ENCODE peak calls at places on chromosomes 2 and 18, in nine cellular contexts. H is dorsolateral prefrontal cortex, X is MCF 10A, R is ovary, D is brain microvascular endothelial cell, L is GM23338, W is GM13977, U is neural crest cell, V is HL-60. C is an unnamed sample.

GRCh38 chr2:29000481-29000880 is 19.4 kb downstream of the TOGARAM2 start:
- DNase-seq in L (no peak), U (no peak), X (no peak), D (no peak), R (no peak), W (peak), H (peak), V (peak), C (peak)

GRCh38 chr2:3102915-3103569 is 274.6 kb downstream of the EIPR1 start:
- DNase-seq in D (no peak), R (no peak), W (peak), V (no peak), U (no peak), L (no peak), H (no peak), X (no peak), C (no peak)

GRCh38 chr2:202278944-202279343 is 13.4 kb downstream of the NOP58 start:
- DNase-seq in R (no peak), V (no peak), L (peak), X (peak), W (no peak), H (no peak), D (peak), U (no peak), C (no peak)

GRCh38 chr18:52588916-52589315 is 248.9 kb downstream of the DCC start:
- DNase-seq in R (no peak), W (no peak), H (no peak), V (no peak), X (no peak), L (no peak), D (no peak), U (no peak), C (no peak)

GRCh38 chr2:45390433-45390832 is 220.6 kb downstream of the SRBD1 start:
- DNase-seq in D (no peak), R (no peak), L (peak), U (no peak), W (no peak), V (no peak), H (no peak), X (no peak), C (no peak)

GRCh38 chr18:9720327-9720726 is 12.2 kb downstream of the RAB31 start:
- DNase-seq in R (no peak), W (no peak), U (no peak), H (no peak), L (peak), D (no peak), X (no peak), V (no peak), C (no peak)

GRCh38 chr2:126856403-126856802 is 42.3 kb upstream of the TEX51 start:
- DNase-seq in R (no peak), H (no peak), W (no peak), U (no peak), D (no peak), L (no peak), X (no peak), V (no peak), C (no peak)

GRCh38 chr18:79596451-79597175 is 83.0 kb upstream of the CTDP1 start:
- DNase-seq in W (no peak), U (no peak), V (no peak), H (no peak), X (no peak), D (no peak), R (peak), L (no peak), C (no peak)

GRCh38 chr2:223037433-223037800 is 14.6 kb upstream of the KCNE4 start:
- DNase-seq in W (no peak), V (no peak), X (no peak), H (no peak), U (no peak), R (no peak), D (no peak), L (no peak), C (no peak)

GRCh38 chr2:63424329-63425078 is 163.8 kb downstream of the WDPCP start:
- DNase-seq in X (peak), D (peak), R (no peak), W (peak), H (no peak), V (peak), U (no peak), L (peak), C (no peak)

GRCh38 chr2:229974271-229974670 is 52.0 kb downstream of the FBXO36 start:
- DNase-seq in U (no peak), R (no peak), H (no peak), X (no peak), L (peak), W (no peak), D (peak), V (no peak), C (no peak)

GRCh38 chr2:138536740-138537139 is 35.2 kb downstream of the SPOPL start:
- DNase-seq in L (no peak), X (no peak), W (no peak), D (no peak), R (no peak), U (no peak), H (no peak), V (no peak), C (no peak)

GRCh38 chr2:159744363-159744762 is 32.1 kb downstream of the MARCHF7 start:
- DNase-seq in H (no peak), V (no peak), D (peak), X (no peak), U (no peak), R (no peak), W (no peak), L (no peak), C (no peak)

GRCh38 chr2:36235877-36236276 is 119.7 kb upstream of the CRIM1 start:
- DNase-seq in L (no peak), U (no peak), R (no peak), X (no peak), V (no peak), D (no peak), W (no peak), H (no peak), C (no peak)

GRCh38 chr18:41461058-41461560 is 493.9 kb upstream of the PIK3C3 start:
- DNase-seq in R (no peak), X (no peak), V (no peak), D (no peak), H (no peak), W (no peak), L (no peak), U (no peak), C (no peak)

GRCh38 chr2:171999604-172000469 is at the start of gene METAP1D:
- DNase-seq in V (peak), D (peak), H (peak), U (peak), X (peak), L (peak), R (peak), W (peak), C (peak)

GRCh38 chr2:1585635-1586034 is 158.7 kb downstream of the PXDN start:
- DNase-seq in L (no peak), X (no peak), R (peak), V (no peak), H (no peak), W (no peak), U (no peak), D (no peak), C (no peak)

GRCh38 chr2:85266424-85267041 is 61.3 kb downstream of the TGOLN2 start:
- DNase-seq in U (peak), D (peak), X (peak), V (peak), R (peak), H (peak), L (peak), W (peak), C (peak)

GRCh38 chr2:233447506-233448219 is 93.4 kb downstream of the DGKD start:
- DNase-seq in D (no peak), R (peak), H (no peak), X (no peak), U (no peak), L (no peak), V (no peak), W (no peak), C (no peak)

GRCh38 chr2:233449071-233449901 is 95.0 kb downstream of the DGKD start:
- DNase-seq in X (peak), U (peak), H (peak), D (peak), L (peak), R (peak), V (no peak), W (no peak), C (no peak)

GRCh38 chr2:233448565-233448964 is 94.3 kb downstream of the DGKD start:
- DNase-seq in H (no peak), U (no peak), R (no peak), L (no peak), X (no peak), W (no peak), V (no peak), D (no peak), C (no peak)

GRCh38 chr2:233446616-233447305 is 92.5 kb downstream of the DGKD start:
- DNase-seq in D (no peak), W (no peak), H (no peak), U (no peak), X (no peak), V (no peak), L (no peak), R (peak), C (no peak)

GRCh38 chr2:233448220-233448559 is 93.9 kb downstream of the DGKD start:
- DNase-seq in D (no peak), L (peak), X (no peak), U (no peak), V (peak), R (no peak), H (no peak), W (no peak), C (no peak)
- TF ChIP-seq CTCF in D (peak), L (peak), X (no peak), U (peak), V (no peak), R (no peak), H (no peak), W (no peak), C (no peak)

DNA sequence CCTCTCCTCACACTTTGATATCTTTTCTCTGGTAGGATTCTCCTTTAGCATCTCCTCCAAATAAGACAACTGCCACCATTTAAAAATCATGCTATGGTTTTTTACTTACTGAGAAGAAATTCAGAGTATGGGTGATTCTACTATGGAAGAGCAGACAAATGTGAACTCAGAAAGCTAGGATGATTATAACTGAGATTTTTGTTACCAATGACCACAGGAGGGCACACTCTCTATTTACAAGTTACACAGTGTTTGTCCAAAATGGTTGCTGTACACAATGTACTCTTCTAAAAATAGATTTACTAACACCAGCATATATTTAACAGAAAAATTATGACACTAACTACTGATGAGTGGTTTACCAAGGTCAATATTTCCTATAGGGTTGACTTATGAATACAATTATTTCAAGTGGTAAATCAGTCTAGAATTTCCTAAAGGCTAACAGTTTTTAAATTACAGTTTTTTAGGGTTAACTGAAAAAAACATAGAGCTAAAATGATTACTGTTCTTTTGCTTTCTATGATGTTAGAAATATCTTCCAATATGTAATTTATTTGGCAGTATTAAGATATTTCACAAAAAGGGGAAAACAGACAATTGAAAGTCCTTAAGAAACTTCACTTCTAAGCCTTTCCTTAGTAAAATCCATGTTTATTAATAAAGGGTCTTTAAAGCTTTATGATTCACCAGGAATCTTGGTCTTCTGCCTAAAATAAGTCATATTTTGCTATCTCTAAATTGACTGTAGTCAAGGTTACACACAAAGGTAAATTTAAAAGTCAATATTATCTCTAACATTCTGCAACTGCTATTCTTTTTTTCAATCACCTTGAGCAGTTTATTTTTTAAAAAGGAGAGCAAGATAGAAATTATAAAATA is 57.2 kb downstream of the MAP4K3 start:
- DNase-seq in W (peak), R (no peak), X (peak), L (peak), U (no peak), D (peak), H (no peak), V (no peak), C (no peak)
- TF ChIP-seq CTCF in W (peak), R (peak), X (peak), L (peak), U (peak), D (peak), H (peak), V (peak), C (peak)

DNA sequence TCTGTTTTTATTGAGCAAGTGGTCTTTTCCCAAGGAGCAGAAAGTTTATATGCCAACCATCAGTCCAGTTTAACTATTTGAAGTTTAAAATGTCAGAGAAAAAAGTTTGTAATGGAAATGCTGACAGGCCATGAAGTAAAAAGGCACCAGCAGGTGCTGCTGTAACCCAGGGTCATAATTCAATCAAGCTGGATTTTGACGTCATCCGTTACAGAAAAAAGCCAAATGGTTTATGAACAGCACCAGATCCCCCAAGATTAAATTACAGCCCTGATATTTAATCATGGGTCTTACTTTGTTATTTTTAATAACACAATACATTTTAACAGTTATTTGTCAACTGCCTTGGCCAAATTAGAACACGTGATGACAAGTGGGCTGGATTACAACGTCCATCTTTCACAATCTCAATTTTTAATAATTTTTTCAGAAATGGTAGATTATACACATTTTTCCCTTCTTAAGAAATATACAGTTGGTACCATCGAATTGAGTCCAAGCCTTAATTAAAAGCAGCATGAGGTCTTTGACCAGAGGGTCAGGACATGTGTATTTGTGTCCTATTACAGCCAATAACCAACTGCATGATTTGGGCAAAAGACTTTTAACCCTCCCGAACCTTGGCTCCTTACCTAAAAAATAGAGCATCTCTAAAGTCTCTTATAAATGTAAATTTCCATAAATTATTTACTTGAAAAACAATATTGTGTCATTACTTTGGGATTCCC is 10.0 kb downstream of the TCF4 start:
- DNase-seq in U (no peak), X (peak), L (peak), D (no peak), V (no peak), R (no peak), H (no peak), W (no peak), C (no peak)
- TF ChIP-seq CTCF in U (peak), X (peak), L (peak), D (peak), V (no peak), R (no peak), H (no peak), W (peak), C (no peak)

DNA sequence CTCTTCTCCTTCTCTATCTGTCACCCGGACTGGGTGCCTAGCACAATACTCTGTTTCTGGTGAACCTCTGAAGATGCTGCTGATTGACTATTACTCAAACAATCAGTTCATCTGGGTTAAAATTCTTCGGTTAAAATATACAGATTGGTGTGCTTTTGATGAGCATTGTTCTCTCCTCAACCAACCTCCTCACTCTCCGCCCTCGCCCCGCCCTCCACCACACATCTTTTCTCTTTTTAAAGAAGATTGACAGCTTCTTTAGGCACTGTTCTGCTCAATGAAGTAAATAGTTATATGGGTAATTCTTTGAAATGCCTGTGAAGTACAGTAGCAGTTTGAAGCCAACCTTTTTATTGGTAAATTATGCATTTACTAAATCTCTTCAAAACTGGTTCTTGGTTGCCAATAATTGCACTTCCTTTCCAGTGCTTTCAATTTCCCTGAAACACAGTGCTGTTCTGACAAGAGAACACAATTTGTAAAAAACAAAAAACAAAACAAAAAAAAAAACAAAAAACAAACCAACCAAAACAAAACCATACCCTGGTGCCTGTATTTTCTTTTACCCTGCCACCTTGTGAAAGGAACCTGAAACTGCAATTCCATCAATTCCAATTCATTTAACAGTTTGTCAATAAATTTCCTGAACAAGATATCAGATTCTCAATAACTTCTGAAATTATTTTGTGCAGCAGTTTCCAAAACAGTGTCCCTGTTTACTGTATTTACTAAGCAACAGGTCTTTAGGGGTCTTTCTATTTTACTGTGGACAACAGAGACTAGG is 188.6 kb downstream of the LRP1B start:
- DNase-seq in D (no peak), R (no peak), W (no peak), X (no peak), H (no peak), U (no peak), V (no peak), L (peak), C (no peak)
- TF ChIP-seq CTCF in D (peak), R (no peak), W (peak), X (peak), H (peak), U (peak), V (no peak), L (peak), C (no peak)

DNA sequence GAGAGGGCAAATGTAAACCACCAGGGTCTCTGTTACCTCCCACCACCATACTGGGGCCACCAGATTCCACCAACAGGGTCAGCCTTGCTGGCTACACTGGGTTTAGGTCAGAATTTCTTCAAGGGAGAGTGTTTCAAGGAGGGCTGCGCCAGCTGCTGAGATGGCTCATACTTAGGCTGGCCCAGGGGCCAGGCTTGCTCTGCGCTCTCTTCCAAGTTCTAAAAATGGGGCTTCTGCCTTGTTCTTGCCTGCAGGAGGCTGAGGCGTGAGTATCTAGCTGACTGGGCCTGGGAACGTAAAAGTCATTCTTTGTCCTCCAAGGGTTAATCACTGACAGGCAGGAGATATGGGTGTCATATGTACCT is 28.1 kb downstream of the MRPL33 start:
- DNase-seq in R (no peak), X (peak), U (no peak), H (no peak), V (no peak), L (no peak), W (no peak), D (no peak), C (no peak)
- TF ChIP-seq CTCF in R (no peak), X (no peak), U (no peak), H (no peak), V (no peak), L (no peak), W (no peak), D (peak), C (no peak)

GRCh38 chr2:99106905-99107304 is 34.6 kb upstream of the C2orf15 start:
- DNase-seq in V (no peak), X (peak), D (no peak), R (no peak), H (no peak), W (no peak), L (no peak), U (no peak), C (no peak)

GRCh38 chr2:99101697-99102096 is 39.8 kb upstream of the C2orf15 start:
- DNase-seq in X (peak), W (no peak), L (peak), H (no peak), U (no peak), D (no peak), V (peak), R (no peak), C (no peak)

GRCh38 chr2:99104006-99104405 is 37.5 kb upstream of the C2orf15 start:
- DNase-seq in W (no peak), X (no peak), R (no peak), H (no peak), V (no peak), U (no peak), D (no peak), L (no peak), C (no peak)
- TF ChIP-seq CTCF in W (no peak), X (no peak), R (no peak), H (no peak), V (no peak), U (no peak), D (no peak), L (no peak), C (no peak)

GRCh38 chr18:23827681-23828080 is 138.4 kb downstream of the LAMA3 start:
- DNase-seq in R (no peak), H (no peak), D (no peak), X (peak), L (no peak), W (no peak), U (no peak), V (no peak), C (no peak)
- TF ChIP-seq CTCF in R (no peak), H (no peak), D (no peak), X (no peak), L (no peak), W (no peak), U (no peak), V (no peak), C (no peak)

C was measured in natural killer cell.